ENCODE peak calls at places on chromosomes 3 and 15, in four cellular contexts. One of them, this sample, is unnamed.

GRCh38 chr3:112822116-112823055 is 24.3 kb downstream of the CD200R1L start:
- DNase-seq in stimulated activated CD4-positive, alpha-beta T cell treated with anti-CD3 and anti-CD28 coated beads, Interleukin-15, amount 100 ng/mL, for 1 hour: no peak
- DNase-seq in NCI-H2029: no peak
- DNase-seq in neural progenitor cell: no peak
- DNase-seq in this sample: no peak

GRCh38 chr15:72722071-72722696 is 36.2 kb downstream of the BBS4 start:
- DNase-seq in NCI-H2029: no peak
- DNase-seq in neural progenitor cell: peak; percentile 78
- DNase-seq in stimulated activated CD4-positive, alpha-beta T cell treated with anti-CD3 and anti-CD28 coated beads, Interleukin-15, amount 100 ng/mL, for 1 hour: peak; percentile 34
- DNase-seq in this sample: peak; percentile 74

GRCh38 chr15:89839424-89839823 is 24.8 kb upstream of the ANPEP start:
- DNase-seq in NCI-H2029: no peak
- DNase-seq in neural progenitor cell: no peak
- DNase-seq in stimulated activated CD4-positive, alpha-beta T cell treated with anti-CD3 and anti-CD28 coated beads, Interleukin-15, amount 100 ng/mL, for 1 hour: no peak
- DNase-seq in this sample: no peak

GRCh38 chr15:63157891-63158431 is 684 bp upstream of the RPS27L start:
- DNase-seq in NCI-H2029: no peak
- DNase-seq in neural progenitor cell: peak; percentile 75
- DNase-seq in stimulated activated CD4-positive, alpha-beta T cell treated with anti-CD3 and anti-CD28 coated beads, Interleukin-15, amount 100 ng/mL, for 1 hour: no peak
- DNase-seq in this sample: peak; percentile 76

GRCh38 chr3:143416229-143416628 is 296.7 kb downstream of the CHST2 start:
- DNase-seq in stimulated activated CD4-positive, alpha-beta T cell treated with anti-CD3 and anti-CD28 coated beads, Interleukin-15, amount 100 ng/mL, for 1 hour: no peak
- DNase-seq in neural progenitor cell: no peak
- DNase-seq in NCI-H2029: no peak
- DNase-seq in this sample: no peak

GRCh38 chr15:32844118-32844711 is 126.4 kb downstream of the GREM1 start:
- DNase-seq in neural progenitor cell: peak; percentile 27
- DNase-seq in stimulated activated CD4-positive, alpha-beta T cell treated with anti-CD3 and anti-CD28 coated beads, Interleukin-15, amount 100 ng/mL, for 1 hour: no peak
- DNase-seq in NCI-H2029: no peak
- DNase-seq in this sample: peak; percentile 58

GRCh38 chr3:49519266-49519665 is 35.0 kb upstream of the BSN start:
- DNase-seq in neural progenitor cell: peak; percentile 64
- DNase-seq in NCI-H2029: no peak
- DNase-seq in stimulated activated CD4-positive, alpha-beta T cell treated with anti-CD3 and anti-CD28 coated beads, Interleukin-15, amount 100 ng/mL, for 1 hour: no peak
- DNase-seq in this sample: no peak

GRCh38 chr3:16476636-16477035 is 36.9 kb downstream of the RFTN1 start:
- DNase-seq in stimulated activated CD4-positive, alpha-beta T cell treated with anti-CD3 and anti-CD28 coated beads, Interleukin-15, amount 100 ng/mL, for 1 hour: no peak
- DNase-seq in neural progenitor cell: no peak
- DNase-seq in NCI-H2029: no peak
- DNase-seq in this sample: no peak

GRCh38 chr15:70956596-70956995 is 64.0 kb downstream of the LRRC49 start:
- DNase-seq in neural progenitor cell: no peak
- DNase-seq in NCI-H2029: no peak
- DNase-seq in stimulated activated CD4-positive, alpha-beta T cell treated with anti-CD3 and anti-CD28 coated beads, Interleukin-15, amount 100 ng/mL, for 1 hour: no peak
- DNase-seq in this sample: no peak

GRCh38 chr15:101244039-101244781 is 7.6 kb downstream of the CHSY1 start:
- DNase-seq in stimulated activated CD4-positive, alpha-beta T cell treated with anti-CD3 and anti-CD28 coated beads, Interleukin-15, amount 100 ng/mL, for 1 hour: no peak
- DNase-seq in neural progenitor cell: no peak
- DNase-seq in NCI-H2029: no peak
- DNase-seq in this sample: no peak

GRCh38 chr15:80265021-80265420 is 13.0 kb upstream of the CTXND1 start:
- DNase-seq in neural progenitor cell: no peak
- DNase-seq in NCI-H2029: no peak
- DNase-seq in stimulated activated CD4-positive, alpha-beta T cell treated with anti-CD3 and anti-CD28 coated beads, Interleukin-15, amount 100 ng/mL, for 1 hour: no peak
- DNase-seq in this sample: no peak

GRCh38 chr3:50592568-50592967 is 19.0 kb downstream of the CISH start:
- DNase-seq in stimulated activated CD4-positive, alpha-beta T cell treated with anti-CD3 and anti-CD28 coated beads, Interleukin-15, amount 100 ng/mL, for 1 hour: no peak
- DNase-seq in neural progenitor cell: no peak
- DNase-seq in NCI-H2029: no peak
- DNase-seq in this sample: no peak

GRCh38 chr15:43518073-43518761 is 809 bp downstream of the MAP1A start:
- DNase-seq in stimulated activated CD4-positive, alpha-beta T cell treated with anti-CD3 and anti-CD28 coated beads, Interleukin-15, amount 100 ng/mL, for 1 hour: no peak
- DNase-seq in NCI-H2029: no peak
- DNase-seq in neural progenitor cell: peak; percentile 70
- DNase-seq in this sample: peak; percentile 76

GRCh38 chr3:133264920-133265319 is 134.9 kb upstream of the BFSP2 start:
- DNase-seq in stimulated activated CD4-positive, alpha-beta T cell treated with anti-CD3 and anti-CD28 coated beads, Interleukin-15, amount 100 ng/mL, for 1 hour: no peak
- DNase-seq in NCI-H2029: no peak
- DNase-seq in neural progenitor cell: no peak
- DNase-seq in this sample: no peak

GRCh38 chr3:164393171-164393570 is 685.1 kb downstream of the SI start:
- DNase-seq in stimulated activated CD4-positive, alpha-beta T cell treated with anti-CD3 and anti-CD28 coated beads, Interleukin-15, amount 100 ng/mL, for 1 hour: no peak
- DNase-seq in NCI-H2029: no peak
- DNase-seq in neural progenitor cell: no peak
- DNase-seq in this sample: no peak

GRCh38 chr15:63166219-63166618 is 8.9 kb upstream of the RPS27L start:
- DNase-seq in NCI-H2029: no peak
- DNase-seq in stimulated activated CD4-positive, alpha-beta T cell treated with anti-CD3 and anti-CD28 coated beads, Interleukin-15, amount 100 ng/mL, for 1 hour: no peak
- DNase-seq in neural progenitor cell: no peak
- DNase-seq in this sample: peak; percentile 30

GRCh38 chr3:72301779-72302178 is 516.8 kb upstream of the PROK2 start:
- DNase-seq in neural progenitor cell: no peak
- DNase-seq in NCI-H2029: peak; percentile 50
- DNase-seq in stimulated activated CD4-positive, alpha-beta T cell treated with anti-CD3 and anti-CD28 coated beads, Interleukin-15, amount 100 ng/mL, for 1 hour: no peak
- DNase-seq in this sample: no peak

GRCh38 chr15:88179562-88179961 is 77.0 kb downstream of the NTRK3 start:
- DNase-seq in neural progenitor cell: no peak
- DNase-seq in NCI-H2029: no peak
- DNase-seq in stimulated activated CD4-positive, alpha-beta T cell treated with anti-CD3 and anti-CD28 coated beads, Interleukin-15, amount 100 ng/mL, for 1 hour: no peak
- DNase-seq in this sample: peak; percentile 15

GRCh38 chr3:194098036-194098871 is 37.7 kb upstream of the HES1 start:
- DNase-seq in neural progenitor cell: peak; percentile 50
- DNase-seq in NCI-H2029: no peak
- DNase-seq in stimulated activated CD4-positive, alpha-beta T cell treated with anti-CD3 and anti-CD28 coated beads, Interleukin-15, amount 100 ng/mL, for 1 hour: no peak
- DNase-seq in this sample: no peak

GRCh38 chr15:38085104-38085503 is 150.7 kb downstream of the TMCO5A start:
- DNase-seq in stimulated activated CD4-positive, alpha-beta T cell treated with anti-CD3 and anti-CD28 coated beads, Interleukin-15, amount 100 ng/mL, for 1 hour: no peak
- DNase-seq in NCI-H2029: no peak
- DNase-seq in neural progenitor cell: no peak
- DNase-seq in this sample: peak; percentile 77

GRCh38 chr3:77541203-77541922 is 501.5 kb downstream of the ROBO2 start:
- DNase-seq in stimulated activated CD4-positive, alpha-beta T cell treated with anti-CD3 and anti-CD28 coated beads, Interleukin-15, amount 100 ng/mL, for 1 hour: no peak
- DNase-seq in neural progenitor cell: no peak
- DNase-seq in NCI-H2029: no peak
- DNase-seq in this sample: no peak

GRCh38 chr15:84781505-84781904 is 33.1 kb downstream of the ZNF592 start:
- DNase-seq in stimulated activated CD4-positive, alpha-beta T cell treated with anti-CD3 and anti-CD28 coated beads, Interleukin-15, amount 100 ng/mL, for 1 hour: no peak
- DNase-seq in NCI-H2029: no peak
- DNase-seq in neural progenitor cell: no peak
- DNase-seq in this sample: no peak

GRCh38 chr15:97900006-97900405 is 60.5 kb upstream of the ARRDC4 start:
- DNase-seq in stimulated activated CD4-positive, alpha-beta T cell treated with anti-CD3 and anti-CD28 coated beads, Interleukin-15, amount 100 ng/mL, for 1 hour: no peak
- DNase-seq in NCI-H2029: no peak
- DNase-seq in neural progenitor cell: no peak
- DNase-seq in this sample: no peak

GRCh38 chr3:172538368-172539264 is 15.4 kb upstream of the TNFSF10 start:
- DNase-seq in stimulated activated CD4-positive, alpha-beta T cell treated with anti-CD3 and anti-CD28 coated beads, Interleukin-15, amount 100 ng/mL, for 1 hour: no peak
- DNase-seq in neural progenitor cell: no peak
- DNase-seq in NCI-H2029: no peak
- DNase-seq in this sample: no peak

GRCh38 chr15:88650556-88650955 is 11.7 kb downstream of the ISG20 start:
- DNase-seq in stimulated activated CD4-positive, alpha-beta T cell treated with anti-CD3 and anti-CD28 coated beads, Interleukin-15, amount 100 ng/mL, for 1 hour: no peak
- DNase-seq in NCI-H2029: no peak
- DNase-seq in neural progenitor cell: no peak
- DNase-seq in this sample: no peak

GRCh38 chr3:162677475-162677874 is 1180.9 kb downstream of the OTOL1 start:
- DNase-seq in stimulated activated CD4-positive, alpha-beta T cell treated with anti-CD3 and anti-CD28 coated beads, Interleukin-15, amount 100 ng/mL, for 1 hour: no peak
- DNase-seq in NCI-H2029: no peak
- DNase-seq in neural progenitor cell: no peak
- DNase-seq in this sample: no peak

GRCh38 chr3:14821151-14821550 is 2.4 kb downstream of the FGD5 start:
- DNase-seq in stimulated activated CD4-positive, alpha-beta T cell treated with anti-CD3 and anti-CD28 coated beads, Interleukin-15, amount 100 ng/mL, for 1 hour: no peak
- DNase-seq in NCI-H2029: no peak
- DNase-seq in neural progenitor cell: no peak
- DNase-seq in this sample: no peak

GRCh38 chr3:32973982-32974381 is 22.5 kb downstream of the CCR4 start:
- DNase-seq in NCI-H2029: peak; percentile 22
- DNase-seq in neural progenitor cell: no peak
- DNase-seq in stimulated activated CD4-positive, alpha-beta T cell treated with anti-CD3 and anti-CD28 coated beads, Interleukin-15, amount 100 ng/mL, for 1 hour: no peak
- DNase-seq in this sample: no peak

GRCh38 chr15:43133429-43134156 is at the start of gene TMEM62:
- DNase-seq in stimulated activated CD4-positive, alpha-beta T cell treated with anti-CD3 and anti-CD28 coated beads, Interleukin-15, amount 100 ng/mL, for 1 hour: peak; percentile 27
- DNase-seq in NCI-H2029: peak; percentile 54
- DNase-seq in neural progenitor cell: peak; percentile 77
- DNase-seq in this sample: peak; percentile 92

This sample was measured in NAMALWA.